ENCODE peak calls at places on chromosome 16, in four cellular contexts. R is testis, I is left ventricle myocardium inferior, E is heart left ventricle. D is an unnamed sample.

GRCh38 chr16:77993111-77993571 is 29.2 kb upstream of the CLEC3A start:
- DNase-seq in I (no peak), E (no peak), R (no peak), D (no peak)

GRCh38 chr16:84444476-84444875 is 60.0 kb downstream of the MEAK7 start:
- DNase-seq in R (no peak), I (no peak), E (no peak), D (no peak)

GRCh38 chr16:22264786-22265185 is 32.4 kb upstream of the POLR3E start:
- DNase-seq in R (no peak), I (no peak), E (no peak), D (no peak)

GRCh38 chr16:67563708-67564468 is 1.6 kb downstream of the CTCF start:
- DNase-seq in E (no peak), I (no peak), R (no peak), D (peak)

GRCh38 chr16:19071811-19072777 is 4.7 kb downstream of the COQ7 start:
- DNase-seq in E (peak), R (peak), I (peak), D (peak)

GRCh38 chr16:64983983-64984382 is 137.9 kb downstream of the CDH11 start:
- DNase-seq in I (no peak), R (peak), E (peak), D (no peak)

GRCh38 chr16:25747160-25747758 is 55.5 kb downstream of the HS3ST4 start:
- DNase-seq in R (peak), I (no peak), E (no peak), D (no peak)

GRCh38 chr16:84247844-84248243 is 8.0 kb upstream of the KCNG4 start:
- DNase-seq in R (no peak), E (no peak), I (no peak), D (no peak)

GRCh38 chr16:51500306-51500705 is 349.2 kb upstream of the SALL1 start:
- DNase-seq in I (no peak), E (no peak), R (no peak), D (no peak)

GRCh38 chr16:82481455-82481854 is 145.3 kb upstream of the CDH13 start:
- DNase-seq in I (no peak), R (no peak), E (no peak), D (no peak)

GRCh38 chr16:73268311-73268997 is 220.5 kb upstream of the ZFHX3 start:
- DNase-seq in I (no peak), E (no peak), R (no peak), D (no peak)

GRCh38 chr16:54077412-54077821 is 209.2 kb downstream of the IRX3 start:
- DNase-seq in I (no peak), E (no peak), R (no peak), D (no peak)

GRCh38 chr16:12501727-12502457 is 301.8 kb downstream of the CPPED1 start:
- DNase-seq in E (no peak), R (no peak), I (no peak), D (no peak)

GRCh38 chr16:24430937-24431760 is 108.2 kb upstream of the RBBP6 start:
- DNase-seq in E (no peak), I (no peak), R (no peak), D (no peak)

GRCh38 chr16:50531901-50532300 is 16.3 kb upstream of the NKD1 start:
- DNase-seq in I (no peak), E (peak), R (no peak), D (no peak)

GRCh38 chr16:56525154-56525720 is 5.4 kb upstream of the BBS2 start:
- DNase-seq in E (no peak), I (no peak), R (no peak), D (no peak)

GRCh38 chr16:84737658-84738057 is 37.9 kb downstream of the USP10 start:
- DNase-seq in R (no peak), E (no peak), I (no peak), D (no peak)

GRCh38 chr16:50640391-50640790 is 40.7 kb downstream of the SNX20 start:
- DNase-seq in R (no peak), E (no peak), I (no peak), D (no peak)

GRCh38 chr16:16141784-16142396 is 81.4 kb downstream of the ABCC6 start:
- DNase-seq in E (no peak), R (no peak), I (no peak), D (no peak)

GRCh38 chr16:16144416-16144815 is 78.9 kb downstream of the ABCC6 start:
- DNase-seq in R (no peak), I (no peak), E (no peak), D (no peak)

GRCh38 chr16:16143941-16144340 is 79.4 kb downstream of the ABCC6 start:
- DNase-seq in I (no peak), R (peak), E (no peak), D (no peak)

GRCh38 chr16:16141141-16141540 is 82.2 kb downstream of the ABCC6 start:
- DNase-seq in R (no peak), I (no peak), E (no peak), D (no peak)

GRCh38 chr16:16143038-16143763 is 80.1 kb downstream of the ABCC6 start:
- DNase-seq in I (no peak), R (no peak), E (no peak), D (no peak)
- TF ChIP-seq CTCF in I (peak), R (no peak), E (peak), D (no peak)

GRCh38 chr16:586645-587590 is 2.9 kb upstream of the RAB40C start:
- DNase-seq in I (no peak), E (no peak), R (no peak), D (no peak)
- H3K4me3 ChIP-seq in I (peak), E (no peak), R (no peak), D (peak)

GRCh38 chr16:55464375-55464774 is 14.6 kb upstream of the MMP2 start:
- DNase-seq in I (no peak), R (no peak), E (no peak), D (no peak)
- H3K27ac ChIP-seq in I (no peak), R (no peak), E (no peak), D (no peak)

GRCh38 chr16:1932050-1933028 is 10.7 kb downstream of the MSRB1 start:
- DNase-seq in R (peak), E (no peak), I (no peak), D (no peak)
- TF ChIP-seq CTCF in R (no peak), E (no peak), I (peak), D (no peak)